ENCODE peak calls at places on chromosomes 3 and 15, in four cellular contexts. G is HepG2, W is WTC11, R is K562. K is an unnamed sample.
A peak's percentile ranks its signal among the peaks of the same experiment; 100 is the strongest.

GRCh38 chr3:53772562-53773329 is 73.5 kb downstream of the CHDH start:
- DNase-seq in G (no peak), W (no peak), R (no peak), K (no peak)

GRCh38 chr15:74170845-74171578 is 2.5 kb upstream of the ISLR start:
- DNase-seq in G (no peak), W (no peak), R (no peak), K (no peak)

GRCh38 chr3:10519236-10519635 is 13.8 kb upstream of the ATP2B2 start:
- DNase-seq in G (no peak), W (no peak), R (no peak), K (no peak)

GRCh38 chr3:9260305-9260704 is 10.9 kb upstream of the SRGAP3 start:
- DNase-seq in G (no peak), W (no peak), R (no peak), K (no peak)

GRCh38 chr3:101992861-101993260 is 143.5 kb downstream of the NFKBIZ start:
- DNase-seq in G (no peak), W (no peak), R (no peak), K (no peak)

GRCh38 chr15:62649793-62650420 is 392.6 kb upstream of the TPM1 start:
- DNase-seq in G (no peak), W (no peak), R (no peak), K (no peak)

GRCh38 chr3:41418961-41419691 is 219.8 kb downstream of the CTNNB1 start:
- DNase-seq in G (peak; percentile 15), W (no peak), R (peak; percentile 3), K (peak; percentile 16)

GRCh38 chr15:81293728-81294500 is 30.0 kb downstream of the STARD5 start:
- DNase-seq in G (no peak), W (no peak), R (no peak), K (no peak)

GRCh38 chr3:187997490-187997889 is 156.5 kb upstream of the LPP start:
- DNase-seq in G (no peak), W (no peak), R (no peak), K (no peak)

GRCh38 chr3:143559291-143559690 is 289.0 kb downstream of the SLC9A9 start:
- DNase-seq in G (no peak), W (no peak), R (no peak), K (no peak)

GRCh38 chr15:40955930-40956542 is 2.8 kb downstream of the CHAC1 start:
- DNase-seq in G (no peak), W (no peak), R (no peak), K (no peak)

GRCh38 chr15:90603893-90604292 is 74.2 kb downstream of the CRTC3 start:
- DNase-seq in G (no peak), W (no peak), R (peak; percentile 31), K (no peak)

GRCh38 chr3:31555204-31555603 is 22.5 kb downstream of the STT3B start:
- DNase-seq in G (no peak), W (no peak), R (no peak), K (no peak)

GRCh38 chr3:12227833-12228232 is 61.0 kb upstream of the PPARG start:
- DNase-seq in G (no peak), W (no peak), R (no peak), K (no peak)

GRCh38 chr3:159340877-159341500 is 539.1 kb downstream of the MFSD1 start:
- DNase-seq in G (no peak), W (no peak), R (no peak), K (no peak)

GRCh38 chr15:74781673-74782595 is at the start of gene CSK:
- DNase-seq in G (no peak), W (peak; percentile 58), R (peak; percentile 84), K (peak; percentile 98)

GRCh38 chr3:67646586-67647234 is 7.7 kb downstream of the SUCLG2 start:
- DNase-seq in G (no peak), W (no peak), R (no peak), K (no peak)

GRCh38 chr3:194592798-194593752 is 40.1 kb downstream of the TMEM44 start:
- DNase-seq in G (no peak), W (no peak), R (no peak), K (no peak)

GRCh38 chr3:196868297-196868661 is 559 bp downstream of the SENP5 start:
- DNase-seq in G (peak; percentile 20), W (peak; percentile 28), R (peak; percentile 58), K (peak; percentile 29)

GRCh38 chr15:57133127-57133968 is 214.9 kb downstream of the TCF12 start:
- DNase-seq in G (no peak), W (no peak), R (no peak), K (no peak)

GRCh38 chr3:158725348-158725966 is 6.8 kb downstream of the RARRES1 start:
- DNase-seq in G (peak; percentile 43), W (no peak), R (no peak), K (no peak)

GRCh38 chr15:74651251-74651741 is 35.7 kb downstream of the CLK3 start:
- DNase-seq in G (no peak), W (no peak), R (no peak), K (no peak)

GRCh38 chr3:42700366-42701288 is 2.0 kb downstream of the HHATL start:
- DNase-seq in G (no peak), W (no peak), R (no peak), K (no peak)

GRCh38 chr3:113589971-113590370 is 57.6 kb downstream of the SIDT1 start:
- DNase-seq in G (no peak), W (no peak), R (no peak), K (no peak)

GRCh38 chr15:29086891-29087290 is 182.7 kb downstream of the NSMCE3 start:
- DNase-seq in G (no peak), W (no peak), R (no peak), K (no peak)

GRCh38 chr3:101695779-101696372 is 9.4 kb upstream of the RPL24 start:
- DNase-seq in G (peak; percentile 67), W (no peak), R (peak; percentile 68), K (peak; percentile 15)

GRCh38 chr15:67242665-67243064 is 11.8 kb downstream of the AAGAB start:
- DNase-seq in G (no peak), W (no peak), R (no peak), K (no peak)

GRCh38 chr3:180624714-180625113 is 22.8 kb downstream of the TTC14 start:
- DNase-seq in G (no peak), W (no peak), R (no peak), K (no peak)

GRCh38 chr3:160755776-160756304 is at the start of gene PPM1L:
- DNase-seq in G (no peak), W (peak; percentile 55), R (peak; percentile 40), K (peak; percentile 49)

GRCh38 chr15:31483053-31483923 is 156.7 kb downstream of the KLF13 start:
- DNase-seq in G (no peak), W (peak; percentile 52), R (no peak), K (no peak)

GRCh38 chr3:13621381-13622221 is 72.7 kb downstream of the FBLN2 start:
- DNase-seq in G (no peak), W (no peak), R (no peak), K (no peak)

GRCh38 chr3:72888546-72889309 is 882 bp downstream of the GXYLT2 start:
- DNase-seq in G (peak; percentile 51), W (no peak), R (peak; percentile 24), K (no peak)

GRCh38 chr3:175646865-175647264 is 787.7 kb downstream of the NAALADL2 start:
- DNase-seq in G (no peak), W (no peak), R (no peak), K (no peak)

GRCh38 chr3:183159319-183159718 is 3.2 kb downstream of the LAMP3 start:
- DNase-seq in G (no peak), W (no peak), R (peak; percentile 39), K (peak; percentile 21)

GRCh38 chr3:134754768-134755559 is 40.1 kb upstream of the EPHB1 start:
- DNase-seq in G (peak; percentile 29), W (peak; percentile 85), R (peak; percentile 44), K (peak; percentile 74)

GRCh38 chr3:50275996-50276761 is 2.7 kb upstream of the LSMEM2 start:
- DNase-seq in G (no peak), W (peak; percentile 65), R (no peak), K (no peak)

GRCh38 chr3:128561504-128561903 is 68.5 kb upstream of the GATA2 start:
- DNase-seq in G (no peak), W (no peak), R (no peak), K (no peak)

GRCh38 chr3:123094492-123094891 is 27.7 kb downstream of the PDIA5 start:
- DNase-seq in G (no peak), W (no peak), R (no peak), K (no peak)

GRCh38 chr3:150790621-150791020 is 27.7 kb upstream of the SIAH2 start:
- DNase-seq in G (no peak), W (no peak), R (no peak), K (no peak)
- TF ChIP-seq ELF4 in G (no peak), W (no peak), R (no peak), K (no peak)

GRCh38 chr3:71056327-71056726 is 527.2 kb downstream of the FOXP1 start:
- DNase-seq in G (no peak), W (no peak), R (no peak), K (no peak)
- TF ChIP-seq SP1 in G (no peak), W (no peak), R (no peak), K (no peak)

DNA sequence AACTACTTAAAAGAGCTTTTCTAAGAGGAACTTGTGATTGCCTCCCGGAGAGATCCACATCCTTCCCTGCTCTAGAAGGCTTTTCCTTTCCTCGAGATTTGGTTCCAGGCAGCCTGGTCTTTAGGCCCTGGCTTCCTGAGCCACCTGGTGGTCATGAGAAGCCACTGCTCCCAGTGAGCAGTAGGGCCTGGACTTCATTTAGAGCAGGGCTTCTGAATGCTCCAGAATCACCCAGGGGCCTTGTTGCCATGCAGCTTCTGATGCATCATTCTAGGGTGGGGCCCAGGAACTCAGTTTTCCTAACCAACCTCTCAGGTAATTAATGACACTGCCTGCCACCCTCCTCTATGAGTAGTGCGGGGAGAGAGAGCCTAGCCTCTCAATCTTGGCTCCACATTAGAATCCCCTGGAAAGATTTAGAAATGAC is 29.6 kb downstream of the PSMD6 start:
- DNase-seq in G (peak; percentile 50), W (peak; percentile 72), R (peak; percentile 57), K (peak; percentile 80)
- TF ChIP-seq ELF4 in G (no peak), W (no peak), R (no peak), K (no peak)

GRCh38 chr15:47885921-47886320 is 168.6 kb downstream of the SEMA6D start:
- DNase-seq in G (no peak), W (no peak), R (no peak), K (no peak)
- TF ChIP-seq SP1 in G (no peak), W (no peak), R (no peak), K (no peak)

GRCh38 chr3:16067837-16068471 is 106.5 kb upstream of the GALNT15 start:
- DNase-seq in G (no peak), W (no peak), R (no peak), K (peak; percentile 15)
- TF ChIP-seq ELF4 in G (no peak), W (no peak), R (no peak), K (no peak)